ENCODE peak calls at places on chromosome 2, in nine cellular contexts. One of them, this sample, is unnamed.

GRCh38 chr2:40095003-40095402 is 315.9 kb upstream of the THUMPD2 start:
- DNase-seq in NCI-H748 treated with DMSO at 0.1 percent for 48 hours: no peak
- DNase-seq in naive B cell: no peak
- DNase-seq in WERI-Rb-1: no peak
- DNase-seq in hippocampal formation: no peak
- DNase-seq in GM23248: peak; percentile 70
- DNase-seq in naive thymus-derived CD8-positive, alpha-beta T cell: no peak
- DNase-seq in right cardiac atrium: no peak
- DNase-seq in mucosa of descending colon: no peak
- DNase-seq in this sample: peak; percentile 58

GRCh38 chr2:215917953-215918620 is 95.3 kb downstream of the MREG start:
- DNase-seq in NCI-H748 treated with DMSO at 0.1 percent for 48 hours: peak; percentile 76
- DNase-seq in naive B cell: no peak
- DNase-seq in WERI-Rb-1: no peak
- DNase-seq in hippocampal formation: no peak
- DNase-seq in GM23248: peak; percentile 80
- DNase-seq in naive thymus-derived CD8-positive, alpha-beta T cell: no peak
- DNase-seq in right cardiac atrium: no peak
- DNase-seq in mucosa of descending colon: no peak
- DNase-seq in this sample: peak; percentile 87

GRCh38 chr2:188940171-188940570 is 34.0 kb upstream of the COL3A1 start:
- DNase-seq in NCI-H748 treated with DMSO at 0.1 percent for 48 hours: no peak
- DNase-seq in naive B cell: no peak
- DNase-seq in WERI-Rb-1: no peak
- DNase-seq in hippocampal formation: no peak
- DNase-seq in GM23248: peak; percentile 53
- DNase-seq in naive thymus-derived CD8-positive, alpha-beta T cell: no peak
- DNase-seq in right cardiac atrium: peak; percentile 10
- DNase-seq in mucosa of descending colon: no peak
- DNase-seq in this sample: no peak

GRCh38 chr2:102582845-102583244 is 36.5 kb upstream of the SLC9A2 start:
- DNase-seq in NCI-H748 treated with DMSO at 0.1 percent for 48 hours: no peak
- DNase-seq in naive B cell: no peak
- DNase-seq in WERI-Rb-1: no peak
- DNase-seq in hippocampal formation: no peak
- DNase-seq in GM23248: no peak
- DNase-seq in naive thymus-derived CD8-positive, alpha-beta T cell: no peak
- DNase-seq in right cardiac atrium: no peak
- DNase-seq in mucosa of descending colon: no peak
- DNase-seq in this sample: no peak

GRCh38 chr2:174617120-174617519 is 19.5 kb upstream of the WIPF1 start:
- DNase-seq in NCI-H748 treated with DMSO at 0.1 percent for 48 hours: no peak
- DNase-seq in naive B cell: no peak
- DNase-seq in WERI-Rb-1: no peak
- DNase-seq in hippocampal formation: no peak
- DNase-seq in GM23248: peak; percentile 53
- DNase-seq in naive thymus-derived CD8-positive, alpha-beta T cell: no peak
- DNase-seq in right cardiac atrium: no peak
- DNase-seq in mucosa of descending colon: no peak
- DNase-seq in this sample: peak; percentile 83

GRCh38 chr2:207288628-207289027 is 122.9 kb upstream of the KLF7 start:
- DNase-seq in NCI-H748 treated with DMSO at 0.1 percent for 48 hours: no peak
- DNase-seq in naive B cell: no peak
- DNase-seq in WERI-Rb-1: no peak
- DNase-seq in hippocampal formation: no peak
- DNase-seq in GM23248: no peak
- DNase-seq in naive thymus-derived CD8-positive, alpha-beta T cell: no peak
- DNase-seq in right cardiac atrium: no peak
- DNase-seq in mucosa of descending colon: no peak
- DNase-seq in this sample: no peak

GRCh38 chr2:218781691-218782528 is at the start of gene CYP27A1:
- DNase-seq in NCI-H748 treated with DMSO at 0.1 percent for 48 hours: no peak
- DNase-seq in naive B cell: no peak
- DNase-seq in WERI-Rb-1: peak; percentile 55
- DNase-seq in hippocampal formation: peak; percentile 70
- DNase-seq in GM23248: peak; percentile 62
- DNase-seq in naive thymus-derived CD8-positive, alpha-beta T cell: no peak
- DNase-seq in right cardiac atrium: peak; percentile 81
- DNase-seq in mucosa of descending colon: peak; percentile 76
- DNase-seq in this sample: peak; percentile 72

GRCh38 chr2:50491541-50492114 is 540.3 kb downstream of the NRXN1 start:
- DNase-seq in NCI-H748 treated with DMSO at 0.1 percent for 48 hours: peak; percentile 14
- DNase-seq in naive B cell: peak; percentile 2
- DNase-seq in WERI-Rb-1: peak; percentile 46
- DNase-seq in hippocampal formation: no peak
- DNase-seq in GM23248: peak; percentile 60
- DNase-seq in naive thymus-derived CD8-positive, alpha-beta T cell: no peak
- DNase-seq in right cardiac atrium: no peak
- DNase-seq in mucosa of descending colon: no peak
- DNase-seq in this sample: peak; percentile 70

GRCh38 chr2:223576873-223577272 is 25.3 kb downstream of the SCG2 start:
- DNase-seq in NCI-H748 treated with DMSO at 0.1 percent for 48 hours: no peak
- DNase-seq in naive B cell: no peak
- DNase-seq in WERI-Rb-1: no peak
- DNase-seq in hippocampal formation: no peak
- DNase-seq in GM23248: peak; percentile 97
- DNase-seq in naive thymus-derived CD8-positive, alpha-beta T cell: no peak
- DNase-seq in right cardiac atrium: no peak
- DNase-seq in mucosa of descending colon: no peak
- DNase-seq in this sample: peak; percentile 94

GRCh38 chr2:127597984-127598380 is 48.0 kb upstream of the GPR17 start:
- DNase-seq in NCI-H748 treated with DMSO at 0.1 percent for 48 hours: no peak
- DNase-seq in naive B cell: no peak
- DNase-seq in WERI-Rb-1: no peak
- DNase-seq in hippocampal formation: no peak
- DNase-seq in GM23248: peak; percentile 59
- DNase-seq in naive thymus-derived CD8-positive, alpha-beta T cell: no peak
- DNase-seq in right cardiac atrium: no peak
- DNase-seq in mucosa of descending colon: no peak
- DNase-seq in this sample: no peak

GRCh38 chr2:201127570-201127969 is 11.6 kb downstream of the CFLAR start:
- DNase-seq in NCI-H748 treated with DMSO at 0.1 percent for 48 hours: no peak
- DNase-seq in naive B cell: no peak
- DNase-seq in WERI-Rb-1: no peak
- DNase-seq in hippocampal formation: peak; percentile 52
- DNase-seq in GM23248: peak; percentile 94
- DNase-seq in naive thymus-derived CD8-positive, alpha-beta T cell: no peak
- DNase-seq in right cardiac atrium: peak; percentile 27
- DNase-seq in mucosa of descending colon: no peak
- DNase-seq in this sample: peak; percentile 71

GRCh38 chr2:33212151-33212550 is 264.3 kb upstream of the RASGRP3 start:
- DNase-seq in NCI-H748 treated with DMSO at 0.1 percent for 48 hours: no peak
- DNase-seq in naive B cell: no peak
- DNase-seq in WERI-Rb-1: no peak
- DNase-seq in hippocampal formation: no peak
- DNase-seq in GM23248: peak; percentile 93
- DNase-seq in naive thymus-derived CD8-positive, alpha-beta T cell: no peak
- DNase-seq in right cardiac atrium: no peak
- DNase-seq in mucosa of descending colon: no peak
- DNase-seq in this sample: peak; percentile 91

GRCh38 chr2:30886101-30886500 is 78.9 kb upstream of the CAPN13 start:
- DNase-seq in NCI-H748 treated with DMSO at 0.1 percent for 48 hours: no peak
- DNase-seq in naive B cell: no peak
- DNase-seq in WERI-Rb-1: no peak
- DNase-seq in hippocampal formation: no peak
- DNase-seq in GM23248: no peak
- DNase-seq in naive thymus-derived CD8-positive, alpha-beta T cell: no peak
- DNase-seq in right cardiac atrium: no peak
- DNase-seq in mucosa of descending colon: no peak
- DNase-seq in this sample: no peak

GRCh38 chr2:127098711-127099110 is 8.2 kb downstream of the BIN1 start:
- DNase-seq in NCI-H748 treated with DMSO at 0.1 percent for 48 hours: no peak
- DNase-seq in naive B cell: no peak
- DNase-seq in WERI-Rb-1: no peak
- DNase-seq in hippocampal formation: no peak
- DNase-seq in GM23248: no peak
- DNase-seq in naive thymus-derived CD8-positive, alpha-beta T cell: no peak
- DNase-seq in right cardiac atrium: no peak
- DNase-seq in mucosa of descending colon: peak; percentile 43
- DNase-seq in this sample: no peak

GRCh38 chr2:101771911-101772321 is 74.4 kb downstream of the MAP4K4 start:
- DNase-seq in NCI-H748 treated with DMSO at 0.1 percent for 48 hours: no peak
- DNase-seq in naive B cell: no peak
- DNase-seq in WERI-Rb-1: no peak
- DNase-seq in hippocampal formation: no peak
- DNase-seq in GM23248: no peak
- DNase-seq in naive thymus-derived CD8-positive, alpha-beta T cell: no peak
- DNase-seq in right cardiac atrium: no peak
- DNase-seq in mucosa of descending colon: no peak
- DNase-seq in this sample: no peak

GRCh38 chr2:210895132-210895531 is 338.7 kb downstream of the CPS1 start:
- DNase-seq in NCI-H748 treated with DMSO at 0.1 percent for 48 hours: no peak
- DNase-seq in naive B cell: no peak
- DNase-seq in WERI-Rb-1: peak; percentile 21
- DNase-seq in hippocampal formation: no peak
- DNase-seq in GM23248: no peak
- DNase-seq in naive thymus-derived CD8-positive, alpha-beta T cell: no peak
- DNase-seq in right cardiac atrium: no peak
- DNase-seq in mucosa of descending colon: no peak
- DNase-seq in this sample: no peak

GRCh38 chr2:47414682-47415458 is 11.9 kb downstream of the MSH2 start:
- DNase-seq in NCI-H748 treated with DMSO at 0.1 percent for 48 hours: no peak
- DNase-seq in naive B cell: no peak
- DNase-seq in WERI-Rb-1: no peak
- DNase-seq in hippocampal formation: no peak
- DNase-seq in GM23248: no peak
- DNase-seq in naive thymus-derived CD8-positive, alpha-beta T cell: no peak
- DNase-seq in right cardiac atrium: no peak
- DNase-seq in mucosa of descending colon: no peak
- DNase-seq in this sample: no peak

GRCh38 chr2:25825238-25825637 is 53.0 kb downstream of the ASXL2 start:
- DNase-seq in NCI-H748 treated with DMSO at 0.1 percent for 48 hours: no peak
- DNase-seq in naive B cell: no peak
- DNase-seq in WERI-Rb-1: no peak
- DNase-seq in hippocampal formation: no peak
- DNase-seq in GM23248: no peak
- DNase-seq in naive thymus-derived CD8-positive, alpha-beta T cell: peak; percentile 61
- DNase-seq in right cardiac atrium: no peak
- DNase-seq in mucosa of descending colon: no peak
- DNase-seq in this sample: no peak

GRCh38 chr2:222734690-222735014 is 63.2 kb downstream of the MOGAT1 start:
- DNase-seq in NCI-H748 treated with DMSO at 0.1 percent for 48 hours: no peak
- DNase-seq in naive B cell: no peak
- DNase-seq in WERI-Rb-1: no peak
- DNase-seq in hippocampal formation: no peak
- DNase-seq in GM23248: no peak
- DNase-seq in naive thymus-derived CD8-positive, alpha-beta T cell: no peak
- DNase-seq in right cardiac atrium: no peak
- DNase-seq in mucosa of descending colon: no peak
- DNase-seq in this sample: no peak

GRCh38 chr2:128414946-128415767 is 96.5 kb upstream of the HS6ST1 start:
- DNase-seq in NCI-H748 treated with DMSO at 0.1 percent for 48 hours: no peak
- DNase-seq in naive B cell: no peak
- DNase-seq in WERI-Rb-1: no peak
- DNase-seq in hippocampal formation: no peak
- DNase-seq in GM23248: no peak
- DNase-seq in naive thymus-derived CD8-positive, alpha-beta T cell: no peak
- DNase-seq in right cardiac atrium: no peak
- DNase-seq in mucosa of descending colon: no peak
- DNase-seq in this sample: no peak

GRCh38 chr2:98518106-98518505 is 73.4 kb downstream of the INPP4A start:
- DNase-seq in NCI-H748 treated with DMSO at 0.1 percent for 48 hours: no peak
- DNase-seq in naive B cell: peak; percentile 5
- DNase-seq in WERI-Rb-1: peak; percentile 37
- DNase-seq in hippocampal formation: no peak
- DNase-seq in GM23248: peak; percentile 34
- DNase-seq in naive thymus-derived CD8-positive, alpha-beta T cell: peak; percentile 73
- DNase-seq in right cardiac atrium: no peak
- DNase-seq in mucosa of descending colon: no peak
- DNase-seq in this sample: no peak

GRCh38 chr2:23199115-23199918 is 185.7 kb upstream of the KLHL29 start:
- DNase-seq in NCI-H748 treated with DMSO at 0.1 percent for 48 hours: no peak
- DNase-seq in naive B cell: no peak
- DNase-seq in WERI-Rb-1: peak; percentile 85
- DNase-seq in hippocampal formation: no peak
- DNase-seq in GM23248: peak; percentile 66
- DNase-seq in naive thymus-derived CD8-positive, alpha-beta T cell: no peak
- DNase-seq in right cardiac atrium: no peak
- DNase-seq in mucosa of descending colon: no peak
- DNase-seq in this sample: peak; percentile 45

GRCh38 chr2:66899109-66899508 is 464.2 kb downstream of the MEIS1 start:
- DNase-seq in NCI-H748 treated with DMSO at 0.1 percent for 48 hours: no peak
- DNase-seq in naive B cell: no peak
- DNase-seq in WERI-Rb-1: no peak
- DNase-seq in hippocampal formation: no peak
- DNase-seq in GM23248: no peak
- DNase-seq in naive thymus-derived CD8-positive, alpha-beta T cell: no peak
- DNase-seq in right cardiac atrium: no peak
- DNase-seq in mucosa of descending colon: no peak
- DNase-seq in this sample: no peak

GRCh38 chr2:239826376-239826775 is 198.8 kb downstream of the NDUFA10 start:
- DNase-seq in NCI-H748 treated with DMSO at 0.1 percent for 48 hours: no peak
- DNase-seq in naive B cell: no peak
- DNase-seq in WERI-Rb-1: no peak
- DNase-seq in hippocampal formation: no peak
- DNase-seq in GM23248: no peak
- DNase-seq in naive thymus-derived CD8-positive, alpha-beta T cell: no peak
- DNase-seq in right cardiac atrium: peak; percentile 23
- DNase-seq in mucosa of descending colon: no peak
- DNase-seq in this sample: no peak

GRCh38 chr2:176872406-176872805 is 340.2 kb upstream of the HNRNPA3 start:
- DNase-seq in NCI-H748 treated with DMSO at 0.1 percent for 48 hours: no peak
- DNase-seq in naive B cell: no peak
- DNase-seq in WERI-Rb-1: no peak
- DNase-seq in hippocampal formation: no peak
- DNase-seq in GM23248: no peak
- DNase-seq in naive thymus-derived CD8-positive, alpha-beta T cell: no peak
- DNase-seq in right cardiac atrium: no peak
- DNase-seq in mucosa of descending colon: no peak
- DNase-seq in this sample: no peak

GRCh38 chr2:27655155-27655951 is 8.1 kb downstream of the SUPT7L start:
- DNase-seq in NCI-H748 treated with DMSO at 0.1 percent for 48 hours: no peak
- DNase-seq in naive B cell: no peak
- DNase-seq in WERI-Rb-1: peak; percentile 38
- DNase-seq in hippocampal formation: no peak
- DNase-seq in GM23248: peak; percentile 44
- DNase-seq in naive thymus-derived CD8-positive, alpha-beta T cell: no peak
- DNase-seq in right cardiac atrium: no peak
- DNase-seq in mucosa of descending colon: no peak
- DNase-seq in this sample: peak; percentile 41

GRCh38 chr2:148876589-148877402 is 1.8 kb downstream of the KIF5C start:
- DNase-seq in NCI-H748 treated with DMSO at 0.1 percent for 48 hours: peak; percentile 97
- DNase-seq in naive B cell: peak; percentile 38
- DNase-seq in WERI-Rb-1: peak; percentile 45
- DNase-seq in hippocampal formation: peak; percentile 58
- DNase-seq in GM23248: peak; percentile 14
- DNase-seq in naive thymus-derived CD8-positive, alpha-beta T cell: peak; percentile 40
- DNase-seq in right cardiac atrium: peak; percentile 72
- DNase-seq in mucosa of descending colon: peak; percentile 51
- DNase-seq in this sample: no peak

GRCh38 chr2:223383315-223383714 is 218.8 kb downstream of the SCG2 start:
- DNase-seq in NCI-H748 treated with DMSO at 0.1 percent for 48 hours: no peak
- DNase-seq in naive B cell: no peak
- DNase-seq in WERI-Rb-1: no peak
- DNase-seq in hippocampal formation: no peak
- DNase-seq in GM23248: peak; percentile 79
- DNase-seq in naive thymus-derived CD8-positive, alpha-beta T cell: no peak
- DNase-seq in right cardiac atrium: no peak
- DNase-seq in mucosa of descending colon: no peak
- DNase-seq in this sample: peak; percentile 10

GRCh38 chr2:232888099-232888836 is 18.2 kb downstream of the SNORC start:
- DNase-seq in NCI-H748 treated with DMSO at 0.1 percent for 48 hours: no peak
- DNase-seq in naive B cell: no peak
- DNase-seq in WERI-Rb-1: no peak
- DNase-seq in hippocampal formation: no peak
- DNase-seq in GM23248: no peak
- DNase-seq in naive thymus-derived CD8-positive, alpha-beta T cell: no peak
- DNase-seq in right cardiac atrium: no peak
- DNase-seq in mucosa of descending colon: peak; percentile 20
- DNase-seq in this sample: no peak

GRCh38 chr2:239143858-239144712 is 256.7 kb downstream of the HDAC4 start:
- DNase-seq in NCI-H748 treated with DMSO at 0.1 percent for 48 hours: no peak
- DNase-seq in naive B cell: peak; percentile 11
- DNase-seq in WERI-Rb-1: peak; percentile 40
- DNase-seq in hippocampal formation: peak; percentile 34
- DNase-seq in GM23248: peak; percentile 69
- DNase-seq in naive thymus-derived CD8-positive, alpha-beta T cell: peak; percentile 48
- DNase-seq in right cardiac atrium: peak; percentile 54
- DNase-seq in mucosa of descending colon: peak; percentile 37
- DNase-seq in this sample: peak; percentile 66

GRCh38 chr2:39119732-39120520 is 925 bp downstream of the SOS1 start:
- DNase-seq in NCI-H748 treated with DMSO at 0.1 percent for 48 hours: peak; percentile 29
- DNase-seq in naive B cell: peak; percentile 66
- DNase-seq in WERI-Rb-1: peak; percentile 90
- DNase-seq in hippocampal formation: peak; percentile 56
- DNase-seq in GM23248: peak; percentile 79
- DNase-seq in naive thymus-derived CD8-positive, alpha-beta T cell: peak; percentile 59
- DNase-seq in right cardiac atrium: peak; percentile 84
- DNase-seq in mucosa of descending colon: peak; percentile 76
- DNase-seq in this sample: peak; percentile 84